ENCODE peak calls at places on chromosome 22, in six cellular contexts. X is esophagus squamous epithelium, N is tibial artery, T is AG04449, Z is mammary epithelial cell, I is GM20000. O is an unnamed sample.
A peak's percentile ranks its signal among the peaks of the same experiment; 100 is the strongest.

GRCh38 chr22:29353860-29354259 is 34.5 kb downstream of the AP1B1 start:
- DNase-seq in X (no peak), N (no peak), T (no peak), Z (no peak), I (no peak), O (no peak)

GRCh38 chr22:11307996-11308395 is 4220.0 kb upstream of the OR11H1 start:
- DNase-seq in X (no peak), N (no peak), T (no peak), Z (no peak), I (no peak), O (no peak)

GRCh38 chr22:48897959-48898358 is 929.7 kb downstream of the BRD1 start:
- DNase-seq in X (no peak), N (no peak), T (no peak), Z (no peak), I (no peak), O (no peak)

GRCh38 chr22:20060700-20061480 is 19.2 kb upstream of the DGCR8 start:
- DNase-seq in X (no peak), N (no peak), T (no peak), Z (no peak), I (no peak), O (no peak)

GRCh38 chr22:50298937-50299656 is 8.3 kb downstream of the PLXNB2 start:
- DNase-seq in X (no peak), N (no peak), T (no peak), Z (no peak), I (no peak), O (no peak)

GRCh38 chr22:38733329-38734202 is 22.2 kb downstream of the SUN2 start:
- DNase-seq in X (no peak), N (peak; percentile 57), T (no peak), Z (no peak), I (peak; percentile 67), O (peak; percentile 37)

GRCh38 chr22:49967333-49968241 is 7.0 kb downstream of the PIM3 start:
- DNase-seq in X (no peak), N (peak; percentile 54), T (no peak), Z (no peak), I (no peak), O (peak; percentile 9)

GRCh38 chr22:31893460-31893859 is 50.9 kb upstream of the YWHAH start:
- DNase-seq in X (no peak), N (no peak), T (no peak), Z (no peak), I (no peak), O (no peak)

GRCh38 chr22:11628651-11629511 is 3899.1 kb upstream of the OR11H1 start:
- DNase-seq in X (no peak), N (no peak), T (no peak), Z (no peak), I (peak; percentile 34), O (no peak)

GRCh38 chr22:49914256-49914655 is 4.0 kb downstream of the ALG12 start:
- DNase-seq in X (no peak), N (no peak), T (no peak), Z (no peak), I (no peak), O (no peak)

GRCh38 chr22:32695451-32695891 is 106.0 kb upstream of the TIMP3 start:
- DNase-seq in X (no peak), N (no peak), T (peak; percentile 61), Z (peak; percentile 69), I (no peak), O (no peak)

GRCh38 chr22:49807780-49808708 is 19.6 kb downstream of the BRD1 start:
- DNase-seq in X (no peak), N (no peak), T (no peak), Z (no peak), I (no peak), O (no peak)

GRCh38 chr22:38652858-38653257 is 3.3 kb downstream of the FAM227A start:
- DNase-seq in X (no peak), N (no peak), T (no peak), Z (no peak), I (no peak), O (no peak)

GRCh38 chr22:39501644-39502108 is 414 bp upstream of the MIEF1 start:
- DNase-seq in X (no peak), N (no peak), T (no peak), Z (no peak), I (no peak), O (no peak)

GRCh38 chr22:27748355-27749168 is 53.0 kb downstream of the MN1 start:
- DNase-seq in X (no peak), N (no peak), T (no peak), Z (peak; percentile 76), I (no peak), O (no peak)

GRCh38 chr22:27746918-27747317 is 54.6 kb downstream of the MN1 start:
- DNase-seq in X (no peak), N (no peak), T (no peak), Z (no peak), I (no peak), O (no peak)

GRCh38 chr22:27745809-27746208 is 55.7 kb downstream of the MN1 start:
- DNase-seq in X (no peak), N (no peak), T (no peak), Z (no peak), I (no peak), O (no peak)

GRCh38 chr22:27749597-27750225 is 51.8 kb downstream of the MN1 start:
- DNase-seq in X (no peak), N (peak; percentile 9), T (no peak), Z (peak; percentile 29), I (no peak), O (no peak)

DNA sequence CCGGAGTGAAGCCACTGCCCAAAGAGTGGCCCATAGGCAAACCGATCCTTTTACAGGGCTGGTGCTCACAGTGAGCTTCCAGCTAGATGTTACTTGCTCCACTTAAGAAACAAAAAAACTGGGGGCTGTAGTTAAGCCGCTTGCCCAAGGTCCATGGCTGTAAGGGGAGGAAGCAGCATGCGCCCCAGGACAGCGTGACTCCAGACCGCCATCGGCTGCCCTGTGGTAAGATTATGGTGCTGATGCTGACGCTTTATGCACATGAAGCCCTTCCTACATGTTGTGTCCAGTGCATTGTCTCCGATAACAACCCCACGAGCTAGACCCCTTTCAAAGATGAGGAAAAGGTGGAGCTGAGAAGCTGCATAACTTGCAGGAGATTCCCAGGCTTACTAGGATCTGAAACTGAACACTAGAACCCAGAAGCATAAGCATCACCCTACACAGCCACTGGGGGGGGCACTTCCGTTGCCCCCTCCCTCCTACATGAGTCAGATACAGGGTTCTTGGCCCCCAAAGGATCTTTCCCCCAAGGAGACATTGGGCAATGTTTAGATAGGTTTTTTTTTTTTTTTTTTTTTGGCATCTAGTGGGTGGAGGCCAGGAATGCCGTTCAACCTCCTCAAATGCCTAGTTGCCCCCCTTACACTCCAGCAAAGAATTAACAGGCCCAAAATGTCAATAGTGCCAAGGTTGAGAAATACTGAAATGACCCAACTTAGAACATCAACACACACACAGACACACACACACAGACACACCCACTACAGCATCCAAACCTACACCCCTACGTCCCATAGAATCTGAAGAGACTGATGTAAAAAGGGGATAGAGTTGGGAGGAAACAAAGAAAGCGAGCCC is 53.9 kb downstream of the MN1 start:
- DNase-seq in X (no peak), N (peak; percentile 41), T (no peak), Z (no peak), I (no peak), O (no peak)
- TF ChIP-seq CTCF in X (no peak), N (peak; percentile 65), T (no peak), Z (peak; percentile 44), I (no peak), O (peak; percentile 16)

GRCh38 chr22:17222503-17222902 is 3.3 kb upstream of the ADA2 start:
- DNase-seq in X (no peak), N (no peak), T (no peak), Z (no peak), I (no peak), O (no peak)

GRCh38 chr22:17218341-17218740 is 894 bp downstream of the ADA2 start:
- DNase-seq in X (no peak), N (no peak), T (no peak), Z (no peak), I (no peak), O (no peak)

GRCh38 chr22:17214416-17215043 is 4.7 kb downstream of the ADA2 start:
- DNase-seq in X (no peak), N (no peak), T (no peak), Z (no peak), I (no peak), O (no peak)

GRCh38 chr22:17213976-17214375 is 5.3 kb downstream of the ADA2 start:
- DNase-seq in X (no peak), N (peak; percentile 39), T (no peak), Z (no peak), I (no peak), O (no peak)

GRCh38 chr22:17217179-17217578 is 2.1 kb downstream of the ADA2 start:
- DNase-seq in X (no peak), N (no peak), T (no peak), Z (no peak), I (no peak), O (no peak)
- TF ChIP-seq CTCF in X (no peak), N (no peak), T (no peak), Z (no peak), I (no peak), O (no peak)

GRCh38 chr22:22014285-22014659 is 31.7 kb upstream of the TOP3B start:
- DNase-seq in X (no peak), N (no peak), T (no peak), Z (no peak), I (no peak), O (no peak)
- TF ChIP-seq CTCF in X (no peak), N (no peak), T (no peak), Z (no peak), I (no peak), O (no peak)

GRCh38 chr22:30423296-30423958 is 2.1 kb upstream of the MTFP1 start:
- DNase-seq in X (no peak), N (no peak), T (no peak), Z (peak; percentile 80), I (no peak), O (no peak)

GRCh38 chr22:30425327-30425615 is 297 bp upstream of the MTFP1 start:
- DNase-seq in X (no peak), N (no peak), T (no peak), Z (no peak), I (no peak), O (no peak)

GRCh38 chr22:30425616-30426394 is at the start of gene MTFP1:
- DNase-seq in X (no peak), N (peak; percentile 49), T (no peak), Z (peak; percentile 65), I (peak; percentile 74), O (peak; percentile 51)

GRCh38 chr22:30423959-30424380 is 1.6 kb upstream of the MTFP1 start:
- DNase-seq in X (peak; percentile 94), N (peak; percentile 99), T (peak; percentile 98), Z (peak; percentile 98), I (peak; percentile 98), O (peak; percentile 96)

DNA sequence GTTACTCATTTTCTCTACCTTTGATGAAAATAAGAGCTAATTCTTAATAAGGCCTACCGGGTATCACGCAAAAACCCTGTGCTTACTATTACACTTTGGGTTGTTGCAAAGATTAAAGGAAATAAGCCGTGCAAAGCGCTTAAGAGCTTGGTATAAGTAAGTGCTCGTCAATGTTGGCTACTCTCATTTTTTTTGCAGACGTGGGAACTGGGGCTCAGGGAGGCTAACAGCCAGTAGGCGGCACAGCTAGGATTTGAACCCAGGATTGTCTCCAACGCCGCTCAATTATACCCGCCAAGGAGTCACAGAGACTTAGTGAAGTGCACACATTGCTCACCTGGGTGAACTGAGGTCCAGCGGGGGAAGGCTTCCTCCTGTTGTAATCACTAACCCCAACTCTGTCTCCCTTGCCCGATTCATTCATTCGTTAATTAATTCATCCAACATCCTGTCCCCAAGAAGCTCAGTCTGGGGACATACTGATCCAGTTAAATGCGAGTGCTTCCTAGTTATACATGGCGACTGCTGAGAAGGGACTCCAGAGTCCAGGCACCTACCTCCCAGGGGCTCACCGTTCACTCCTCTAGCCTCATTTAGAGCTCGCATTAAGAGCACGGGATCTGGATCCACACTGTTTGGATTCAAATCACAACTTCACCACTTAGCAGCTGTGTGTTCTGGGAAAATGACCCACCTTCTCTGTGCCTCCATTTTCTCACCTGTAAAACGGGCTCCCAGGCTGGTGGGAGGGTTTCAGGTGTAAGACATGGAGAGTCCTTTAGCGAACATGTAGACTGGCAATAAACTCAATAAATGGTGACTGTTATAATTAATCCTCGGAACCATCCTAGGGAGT is 869 bp upstream of the MTFP1 start:
- DNase-seq in X (no peak), N (no peak), T (no peak), Z (peak; percentile 52), I (no peak), O (no peak)
- TF ChIP-seq CTCF in X (no peak), N (no peak), T (no peak), Z (no peak), I (no peak), O (no peak)